ENCODE peak calls at places on chromosome 1, in five cellular contexts. S, E, I, R and G are unnamed samples.

GRCh38 chr1:96845464-96845863 is 123.9 kb downstream of the PTBP2 start:
- DNase-seq in S (no peak), E (peak), I (peak), R (no peak), G (no peak)

GRCh38 chr1:94926365-94926914 is 470 bp downstream of the CNN3 start:
- DNase-seq in S (no peak), E (peak), I (peak), R (peak), G (no peak)

GRCh38 chr1:94118471-94118870 is 2.5 kb downstream of the ABCA4 start:
- DNase-seq in S (no peak), E (no peak), I (no peak), R (no peak), G (no peak)

GRCh38 chr1:87155648-87156047 is 173.0 kb upstream of the LMO4 start:
- DNase-seq in S (no peak), E (no peak), I (no peak), R (no peak), G (no peak)

GRCh38 chr1:233730380-233730779 is 116.5 kb downstream of the KCNK1 start:
- DNase-seq in S (no peak), E (no peak), I (no peak), R (no peak), G (no peak)

GRCh38 chr1:203760506-203760905 is 4.5 kb upstream of the LAX1 start:
- DNase-seq in S (no peak), E (no peak), I (no peak), R (no peak), G (no peak)

GRCh38 chr1:216820345-216820744 is 97.1 kb upstream of the ESRRG start:
- DNase-seq in S (no peak), E (no peak), I (no peak), R (no peak), G (no peak)

GRCh38 chr1:169768161-169768560 is 26.5 kb downstream of the METTL18 start:
- DNase-seq in S (no peak), E (no peak), I (no peak), R (no peak), G (no peak)